ENCODE peak calls at places on chromosome 19, in nine cellular contexts. One of them, this sample, is unnamed. For H3K4me1, the result is how much of the 10 kb centered on the place peaks cover.

GRCh38 chr19:1789282-1790020 is 22.6 kb downstream of the ATP8B3 start:
- DNase-seq in transverse colon: no peak
- DNase-seq in MM.1S: no peak
- DNase-seq in IMR-90: no peak
- DNase-seq in uterus: no peak
- DNase-seq in PC-9: peak
- DNase-seq in psoas muscle: no peak
- DNase-seq in cardiac muscle cell: peak
- DNase-seq in neural progenitor cell: no peak
- DNase-seq in this sample: no peak

GRCh38 chr19:1373534-1374249 is 10.0 kb upstream of the NDUFS7 start:
- DNase-seq in uterus: no peak
- DNase-seq in PC-9: no peak
- DNase-seq in MM.1S: no peak
- DNase-seq in psoas muscle: no peak
- DNase-seq in neural progenitor cell: no peak
- DNase-seq in cardiac muscle cell: peak
- DNase-seq in IMR-90: peak
- DNase-seq in transverse colon: no peak
- DNase-seq in this sample: no peak

GRCh38 chr19:52190679-52191293 is 934 bp downstream of the PPP2R1A start:
- DNase-seq in PC-9: peak
- DNase-seq in uterus: peak
- DNase-seq in neural progenitor cell: peak
- DNase-seq in MM.1S: peak
- DNase-seq in psoas muscle: peak
- DNase-seq in cardiac muscle cell: no peak
- DNase-seq in transverse colon: peak
- DNase-seq in IMR-90: peak
- DNase-seq in this sample: peak

GRCh38 chr19:12629215-12629614 is 18.5 kb downstream of the ZNF791 start:
- DNase-seq in IMR-90: no peak
- DNase-seq in PC-9: no peak
- DNase-seq in transverse colon: no peak
- DNase-seq in cardiac muscle cell: no peak
- DNase-seq in neural progenitor cell: no peak
- DNase-seq in psoas muscle: no peak
- DNase-seq in uterus: no peak
- DNase-seq in MM.1S: no peak
- DNase-seq in this sample: no peak

GRCh38 chr19:18697680-18698079 is 14.2 kb downstream of the CRTC1 start:
- DNase-seq in uterus: no peak
- DNase-seq in neural progenitor cell: no peak
- DNase-seq in IMR-90: no peak
- DNase-seq in transverse colon: peak
- DNase-seq in cardiac muscle cell: no peak
- DNase-seq in PC-9: no peak
- DNase-seq in MM.1S: no peak
- DNase-seq in psoas muscle: no peak
- DNase-seq in this sample: no peak

GRCh38 chr19:15200575-15201364 is at the start of gene NOTCH3:
- DNase-seq in cardiac muscle cell: peak
- DNase-seq in neural progenitor cell: peak
- DNase-seq in psoas muscle: no peak
- DNase-seq in PC-9: peak
- DNase-seq in transverse colon: no peak
- DNase-seq in uterus: no peak
- DNase-seq in IMR-90: no peak
- DNase-seq in MM.1S: no peak
- DNase-seq in this sample: no peak

GRCh38 chr19:15197275-15198005 is 3.4 kb downstream of the NOTCH3 start:
- DNase-seq in PC-9: no peak
- DNase-seq in neural progenitor cell: no peak
- DNase-seq in uterus: no peak
- DNase-seq in cardiac muscle cell: no peak
- DNase-seq in transverse colon: no peak
- DNase-seq in MM.1S: no peak
- DNase-seq in IMR-90: peak
- DNase-seq in psoas muscle: no peak
- DNase-seq in this sample: no peak

GRCh38 chr19:54154603-54155345 is 4.7 kb downstream of the LENG1 start:
- DNase-seq in cardiac muscle cell: no peak
- DNase-seq in transverse colon: no peak
- DNase-seq in PC-9: no peak
- DNase-seq in IMR-90: no peak
- DNase-seq in neural progenitor cell: no peak
- DNase-seq in MM.1S: no peak
- DNase-seq in uterus: no peak
- DNase-seq in psoas muscle: no peak
- DNase-seq in this sample: no peak

GRCh38 chr19:8449830-8450229 is 5.1 kb downstream of the HNRNPM start:
- DNase-seq in cardiac muscle cell: no peak
- DNase-seq in uterus: no peak
- DNase-seq in neural progenitor cell: peak
- DNase-seq in MM.1S: no peak
- DNase-seq in IMR-90: no peak
- DNase-seq in PC-9: peak
- DNase-seq in psoas muscle: no peak
- DNase-seq in transverse colon: no peak
- DNase-seq in this sample: no peak

GRCh38 chr19:6048348-6048747 is 62.0 kb downstream of the RFX2 start:
- DNase-seq in transverse colon: no peak
- DNase-seq in psoas muscle: no peak
- DNase-seq in cardiac muscle cell: no peak
- DNase-seq in IMR-90: no peak
- DNase-seq in PC-9: no peak
- DNase-seq in MM.1S: no peak
- DNase-seq in uterus: peak
- DNase-seq in neural progenitor cell: no peak
- DNase-seq in this sample: no peak

GRCh38 chr19:2443785-2444182 is 13.0 kb downstream of the LMNB2 start:
- DNase-seq in neural progenitor cell: no peak
- DNase-seq in IMR-90: no peak
- DNase-seq in cardiac muscle cell: no peak
- DNase-seq in MM.1S: no peak
- DNase-seq in transverse colon: no peak
- DNase-seq in psoas muscle: no peak
- DNase-seq in uterus: no peak
- DNase-seq in PC-9: no peak
- DNase-seq in this sample: no peak

GRCh38 chr19:406121-406711 is 2.7 kb downstream of the C2CD4C start:
- DNase-seq in psoas muscle: peak
- DNase-seq in cardiac muscle cell: no peak
- DNase-seq in transverse colon: no peak
- DNase-seq in uterus: no peak
- DNase-seq in neural progenitor cell: no peak
- DNase-seq in PC-9: no peak
- DNase-seq in MM.1S: no peak
- DNase-seq in IMR-90: no peak
- DNase-seq in this sample: peak

GRCh38 chr19:40523322-40524047 is 53.2 kb upstream of the SHKBP1 start:
- DNase-seq in PC-9: peak
- DNase-seq in IMR-90: peak
- DNase-seq in neural progenitor cell: peak
- DNase-seq in MM.1S: peak
- DNase-seq in uterus: peak
- DNase-seq in cardiac muscle cell: peak
- DNase-seq in transverse colon: peak
- DNase-seq in psoas muscle: peak
- DNase-seq in this sample: peak

DNA sequence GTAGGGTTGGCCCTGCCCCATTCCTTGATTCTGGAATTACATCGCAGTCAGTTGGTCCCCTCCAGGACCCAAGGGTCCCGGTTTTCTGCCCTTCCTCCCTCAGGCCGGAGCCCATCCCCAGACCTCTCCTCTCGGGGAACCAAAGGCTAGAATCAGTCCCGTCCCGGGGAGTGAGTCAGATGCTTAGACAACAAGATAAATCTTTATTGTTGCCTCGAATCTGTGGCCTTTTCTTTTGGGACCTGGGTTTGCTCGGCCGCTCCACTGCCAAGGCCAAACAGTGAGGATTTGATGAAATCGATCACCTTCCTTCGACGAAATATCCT is 258 bp upstream of the RASIP1 start:
- DNase-seq in MM.1S: no peak
- DNase-seq in uterus: no peak
- DNase-seq in cardiac muscle cell: no peak
- DNase-seq in psoas muscle: no peak
- DNase-seq in IMR-90: no peak
- DNase-seq in transverse colon: no peak
- DNase-seq in neural progenitor cell: no peak
- DNase-seq in PC-9: no peak
- DNase-seq in this sample: no peak
- H3K27ac ChIP-seq in MM.1S: no peak
- H3K27ac ChIP-seq in uterus: peak
- H3K27ac ChIP-seq in cardiac muscle cell: no peak
- H3K27ac ChIP-seq in psoas muscle: peak
- H3K27ac ChIP-seq in IMR-90: no peak
- H3K27ac ChIP-seq in transverse colon: peak
- H3K27ac ChIP-seq in neural progenitor cell: no peak
- H3K27ac ChIP-seq in PC-9: no peak
- H3K27ac ChIP-seq in this sample: no peak

DNA sequence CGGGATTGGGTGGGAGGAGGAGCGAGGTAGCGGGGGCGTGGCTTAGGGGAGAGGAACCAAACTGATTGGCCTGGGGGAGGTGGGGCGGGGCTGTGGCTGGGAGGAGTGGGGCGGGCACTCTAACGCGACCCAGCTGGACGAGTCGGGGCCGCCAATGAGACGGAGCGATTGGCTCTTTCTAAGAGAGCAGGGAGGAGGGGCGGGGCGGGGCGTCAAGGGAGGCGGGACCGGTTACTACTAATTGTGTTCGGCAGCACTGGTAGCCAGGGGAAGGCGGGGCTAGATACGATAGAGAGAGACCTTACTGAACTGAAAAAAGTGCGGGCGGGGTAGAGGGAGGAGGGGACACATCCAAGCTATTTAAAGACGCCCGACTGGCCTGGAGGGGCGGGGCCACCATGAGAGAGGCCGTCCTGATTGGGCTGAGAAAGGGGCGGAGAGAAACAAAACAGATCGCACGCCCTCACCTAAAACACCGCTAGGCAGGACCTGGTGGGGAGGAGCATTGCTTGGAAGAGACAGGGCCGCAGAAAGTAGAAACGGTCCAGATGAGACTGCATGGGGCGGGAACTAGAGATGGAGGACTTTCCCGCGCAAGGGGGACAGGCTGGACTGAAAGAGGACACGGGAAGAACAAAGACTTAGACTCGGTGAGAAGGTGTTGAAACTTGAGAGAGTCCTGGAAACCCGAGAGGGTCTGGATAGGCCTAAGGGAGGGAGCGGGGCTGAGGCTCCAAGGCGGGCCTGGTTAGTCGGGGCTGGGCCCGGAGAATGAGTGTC is at the start of gene KCNC3:
- DNase-seq in psoas muscle: peak
- DNase-seq in neural progenitor cell: peak
- DNase-seq in cardiac muscle cell: peak
- DNase-seq in IMR-90: peak
- DNase-seq in MM.1S: no peak
- DNase-seq in transverse colon: peak
- DNase-seq in PC-9: peak
- DNase-seq in uterus: peak
- DNase-seq in this sample: peak
- H3K4me1 ChIP-seq in psoas muscle: under half
- H3K4me1 ChIP-seq in neural progenitor cell: under half
- H3K4me1 ChIP-seq in cardiac muscle cell: under half
- H3K4me1 ChIP-seq in IMR-90: under half
- H3K4me1 ChIP-seq in MM.1S: under half
- H3K4me1 ChIP-seq in transverse colon: half or more
- H3K4me1 ChIP-seq in PC-9: under half
- H3K4me1 ChIP-seq in uterus: under half
- H3K4me1 ChIP-seq in this sample: under half

GRCh38 chr19:3761382-3762129 is at the start of gene APBA3:
- DNase-seq in transverse colon: peak
- DNase-seq in MM.1S: peak
- DNase-seq in neural progenitor cell: peak
- DNase-seq in PC-9: peak
- DNase-seq in cardiac muscle cell: peak
- DNase-seq in psoas muscle: peak
- DNase-seq in IMR-90: peak
- DNase-seq in uterus: peak
- DNase-seq in this sample: peak
- H3K27ac ChIP-seq in transverse colon: peak
- H3K27ac ChIP-seq in MM.1S: peak
- H3K27ac ChIP-seq in neural progenitor cell: peak
- H3K27ac ChIP-seq in PC-9: peak
- H3K27ac ChIP-seq in cardiac muscle cell: peak
- H3K27ac ChIP-seq in psoas muscle: peak
- H3K27ac ChIP-seq in IMR-90: peak
- H3K27ac ChIP-seq in uterus: peak
- H3K27ac ChIP-seq in this sample: peak

GRCh38 chr19:48249502-48250014 is 6.2 kb downstream of the CARD8 start:
- DNase-seq in neural progenitor cell: no peak
- DNase-seq in IMR-90: no peak
- DNase-seq in cardiac muscle cell: no peak
- DNase-seq in uterus: no peak
- DNase-seq in PC-9: no peak
- DNase-seq in MM.1S: peak
- DNase-seq in psoas muscle: peak
- DNase-seq in transverse colon: peak
- DNase-seq in this sample: peak
- H3K4me1 ChIP-seq in neural progenitor cell: under half
- H3K4me1 ChIP-seq in IMR-90: under half
- H3K4me1 ChIP-seq in cardiac muscle cell: under half
- H3K4me1 ChIP-seq in uterus: under half
- H3K4me1 ChIP-seq in PC-9: under half
- H3K4me1 ChIP-seq in MM.1S: under half
- H3K4me1 ChIP-seq in psoas muscle: under half
- H3K4me1 ChIP-seq in transverse colon: under half
- H3K4me1 ChIP-seq in this sample: under half

GRCh38 chr19:56301886-56302620 is 12.6 kb downstream of the ZSCAN5A start:
- DNase-seq in transverse colon: no peak
- DNase-seq in cardiac muscle cell: no peak
- DNase-seq in IMR-90: no peak
- DNase-seq in uterus: no peak
- DNase-seq in MM.1S: no peak
- DNase-seq in PC-9: no peak
- DNase-seq in neural progenitor cell: no peak
- DNase-seq in psoas muscle: no peak
- DNase-seq in this sample: no peak
- H3K27ac ChIP-seq in transverse colon: no peak
- H3K27ac ChIP-seq in cardiac muscle cell: no peak
- H3K27ac ChIP-seq in IMR-90: no peak
- H3K27ac ChIP-seq in uterus: no peak
- H3K27ac ChIP-seq in MM.1S: no peak
- H3K27ac ChIP-seq in PC-9: no peak
- H3K27ac ChIP-seq in neural progenitor cell: no peak
- H3K27ac ChIP-seq in psoas muscle: no peak
- H3K27ac ChIP-seq in this sample: no peak

This sample was measured in aorta.